ENCODE peak calls at places on chromosomes 2 and 18, in five cellular contexts. One of them, this sample, is unnamed.

GRCh38 chr2:19146867-19147266 is 211.6 kb downstream of the OSR1 start:
- DNase-seq in RWPE1: no peak
- DNase-seq in ovary: no peak
- DNase-seq in HFFc6: no peak
- DNase-seq in Panc1: no peak
- DNase-seq in this sample: no peak

GRCh38 chr2:96564563-96564962 is 28.0 kb downstream of the ARID5A start:
- DNase-seq in RWPE1: no peak
- DNase-seq in HFFc6: no peak
- DNase-seq in Panc1: no peak
- DNase-seq in ovary: no peak
- DNase-seq in this sample: no peak

GRCh38 chr2:176154853-176155252 is 2.3 kb upstream of the HOXD3 start:
- DNase-seq in ovary: no peak
- DNase-seq in RWPE1: no peak
- DNase-seq in Panc1: no peak
- DNase-seq in HFFc6: no peak
- DNase-seq in this sample: no peak

GRCh38 chr2:142188562-142188961 is 57.7 kb upstream of the LRP1B start:
- DNase-seq in ovary: no peak
- DNase-seq in HFFc6: no peak
- DNase-seq in Panc1: no peak
- DNase-seq in RWPE1: no peak
- DNase-seq in this sample: no peak

GRCh38 chr18:31217038-31217437 is 54.4 kb upstream of the DSC1 start:
- DNase-seq in Panc1: no peak
- DNase-seq in ovary: no peak
- DNase-seq in HFFc6: no peak
- DNase-seq in RWPE1: no peak
- DNase-seq in this sample: no peak

GRCh38 chr2:84278386-84278785 is 180.7 kb downstream of the SUCLG1 start:
- DNase-seq in RWPE1: no peak
- DNase-seq in Panc1: no peak
- DNase-seq in ovary: no peak
- DNase-seq in HFFc6: no peak
- DNase-seq in this sample: no peak

GRCh38 chr2:74418312-74418711 is 3.1 kb downstream of the C2orf81 start:
- DNase-seq in Panc1: no peak
- DNase-seq in ovary: no peak
- DNase-seq in HFFc6: no peak
- DNase-seq in RWPE1: no peak
- DNase-seq in this sample: no peak

GRCh38 chr18:54737986-54738385 is 90.3 kb upstream of the RAB27B start:
- DNase-seq in Panc1: no peak
- DNase-seq in HFFc6: peak; percentile 57
- DNase-seq in RWPE1: peak; percentile 53
- DNase-seq in ovary: no peak
- DNase-seq in this sample: no peak

GRCh38 chr18:79609021-79609461 is 70.6 kb upstream of the CTDP1 start:
- DNase-seq in HFFc6: no peak
- DNase-seq in Panc1: no peak
- DNase-seq in RWPE1: no peak
- DNase-seq in ovary: no peak
- DNase-seq in this sample: no peak

GRCh38 chr2:65550246-65550645 is 117.8 kb upstream of the SPRED2 start:
- DNase-seq in ovary: no peak
- DNase-seq in RWPE1: no peak
- DNase-seq in Panc1: no peak
- DNase-seq in HFFc6: no peak
- DNase-seq in this sample: no peak

GRCh38 chr2:36819090-36819711 is 122.7 kb downstream of the VIT start:
- DNase-seq in RWPE1: no peak
- DNase-seq in HFFc6: no peak
- DNase-seq in ovary: no peak
- DNase-seq in Panc1: no peak
- DNase-seq in this sample: no peak

GRCh38 chr2:207353836-207354235 is 175.9 kb upstream of the CREB1 start:
- DNase-seq in HFFc6: no peak
- DNase-seq in Panc1: no peak
- DNase-seq in RWPE1: no peak
- DNase-seq in ovary: no peak
- DNase-seq in this sample: no peak

GRCh38 chr2:172516299-172516698 is 39.6 kb upstream of the PDK1 start:
- DNase-seq in HFFc6: peak; percentile 77
- DNase-seq in RWPE1: no peak
- DNase-seq in Panc1: no peak
- DNase-seq in ovary: no peak
- DNase-seq in this sample: no peak

GRCh38 chr2:38704664-38705063 is 38.8 kb downstream of the GALM start:
- DNase-seq in RWPE1: no peak
- DNase-seq in Panc1: no peak
- DNase-seq in ovary: no peak
- DNase-seq in HFFc6: no peak
- DNase-seq in this sample: no peak

GRCh38 chr2:53450885-53451284 is 316.7 kb upstream of the CHAC2 start:
- DNase-seq in ovary: no peak
- DNase-seq in HFFc6: no peak
- DNase-seq in RWPE1: no peak
- DNase-seq in Panc1: no peak
- DNase-seq in this sample: no peak

GRCh38 chr18:48752478-48752877 is 198.3 kb downstream of the SMAD7 start:
- DNase-seq in RWPE1: no peak
- DNase-seq in Panc1: no peak
- DNase-seq in ovary: no peak
- DNase-seq in HFFc6: no peak
- DNase-seq in this sample: no peak

GRCh38 chr2:54673501-54673998 is 49.9 kb upstream of the EML6 start:
- DNase-seq in Panc1: no peak
- DNase-seq in RWPE1: peak; percentile 62
- DNase-seq in HFFc6: no peak
- DNase-seq in ovary: peak; percentile 89
- DNase-seq in this sample: peak; percentile 39

GRCh38 chr2:23423062-23423872 is 38.3 kb downstream of the KLHL29 start:
- DNase-seq in ovary: no peak
- DNase-seq in RWPE1: no peak
- DNase-seq in HFFc6: no peak
- DNase-seq in Panc1: no peak
- DNase-seq in this sample: no peak

GRCh38 chr2:48228345-48228684 is 301.6 kb upstream of the STON1 start:
- DNase-seq in HFFc6: no peak
- DNase-seq in Panc1: no peak
- DNase-seq in ovary: no peak
- DNase-seq in RWPE1: no peak
- DNase-seq in this sample: no peak

GRCh38 chr2:233247744-233248143 is 3.7 kb upstream of the ATG16L1 start:
- DNase-seq in Panc1: peak; percentile 86
- DNase-seq in RWPE1: peak; percentile 95
- DNase-seq in ovary: no peak
- DNase-seq in HFFc6: peak; percentile 58
- DNase-seq in this sample: no peak

GRCh38 chr2:129935118-129935517 is 44.3 kb upstream of the RAB6C start:
- DNase-seq in RWPE1: peak; percentile 20
- DNase-seq in HFFc6: peak; percentile 20
- DNase-seq in ovary: no peak
- DNase-seq in Panc1: no peak
- DNase-seq in this sample: no peak

GRCh38 chr18:10036479-10036878 is 122.7 kb downstream of the VAPA start:
- DNase-seq in RWPE1: no peak
- DNase-seq in HFFc6: no peak
- DNase-seq in ovary: no peak
- DNase-seq in Panc1: no peak
- DNase-seq in this sample: no peak

GRCh38 chr2:37549598-37549997 is 121.8 kb downstream of the CDC42EP3 start:
- DNase-seq in Panc1: no peak
- DNase-seq in RWPE1: no peak
- DNase-seq in HFFc6: no peak
- DNase-seq in ovary: no peak
- DNase-seq in this sample: peak; percentile 29

GRCh38 chr18:11850821-11851155 is 425 bp upstream of the CHMP1B start:
- DNase-seq in HFFc6: peak; percentile 83
- DNase-seq in ovary: no peak
- DNase-seq in RWPE1: peak; percentile 26
- DNase-seq in Panc1: no peak
- DNase-seq in this sample: no peak

GRCh38 chr18:58632557-58632956 is 3.7 kb upstream of the ALPK2 start:
- DNase-seq in ovary: no peak
- DNase-seq in HFFc6: no peak
- DNase-seq in Panc1: no peak
- DNase-seq in RWPE1: no peak
- DNase-seq in this sample: no peak

GRCh38 chr18:60826346-60826745 is 453.8 kb upstream of the MC4R start:
- DNase-seq in Panc1: no peak
- DNase-seq in ovary: no peak
- DNase-seq in HFFc6: no peak
- DNase-seq in RWPE1: no peak
- DNase-seq in this sample: no peak
- TF ChIP-seq CTCF in Panc1: no peak
- TF ChIP-seq CTCF in ovary: no peak
- TF ChIP-seq CTCF in HFFc6: no peak
- TF ChIP-seq CTCF in RWPE1: no peak
- TF ChIP-seq CTCF in this sample: no peak

DNA sequence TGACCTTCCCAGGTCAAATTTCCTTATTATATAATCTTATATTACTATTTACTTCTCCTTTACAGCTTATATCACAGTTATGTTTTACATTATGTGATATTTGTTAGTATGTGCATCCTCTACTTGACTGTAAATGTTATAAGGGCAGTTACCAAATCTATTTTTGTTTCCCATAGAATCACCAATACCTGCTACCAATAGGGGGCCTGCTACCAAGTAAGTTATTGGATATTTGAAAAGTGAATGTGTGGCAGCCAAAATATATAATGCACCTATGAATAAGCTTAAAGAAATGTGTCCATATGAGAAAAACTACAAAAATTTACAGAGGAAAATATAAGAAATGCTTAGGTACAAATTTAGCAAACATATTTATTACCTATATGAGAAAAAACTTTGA is 23.9 kb upstream of the CTAGE1 start:
- DNase-seq in RWPE1: no peak
- DNase-seq in Panc1: no peak
- DNase-seq in ovary: no peak
- DNase-seq in HFFc6: no peak
- DNase-seq in this sample: no peak
- TF ChIP-seq CTCF in RWPE1: no peak
- TF ChIP-seq CTCF in Panc1: no peak
- TF ChIP-seq CTCF in ovary: no peak
- TF ChIP-seq CTCF in HFFc6: peak; percentile 52
- TF ChIP-seq CTCF in this sample: no peak

GRCh38 chr2:88627055-88627855 is at the start of gene EIF2AK3:
- DNase-seq in Panc1: peak; percentile 100
- DNase-seq in ovary: peak; percentile 99
- DNase-seq in RWPE1: peak; percentile 100
- DNase-seq in HFFc6: peak; percentile 100
- DNase-seq in this sample: peak; percentile 96
- TF ChIP-seq CTCF in Panc1: no peak
- TF ChIP-seq CTCF in ovary: peak; percentile 51
- TF ChIP-seq CTCF in RWPE1: no peak
- TF ChIP-seq CTCF in HFFc6: peak; percentile 45
- TF ChIP-seq CTCF in this sample: no peak

DNA sequence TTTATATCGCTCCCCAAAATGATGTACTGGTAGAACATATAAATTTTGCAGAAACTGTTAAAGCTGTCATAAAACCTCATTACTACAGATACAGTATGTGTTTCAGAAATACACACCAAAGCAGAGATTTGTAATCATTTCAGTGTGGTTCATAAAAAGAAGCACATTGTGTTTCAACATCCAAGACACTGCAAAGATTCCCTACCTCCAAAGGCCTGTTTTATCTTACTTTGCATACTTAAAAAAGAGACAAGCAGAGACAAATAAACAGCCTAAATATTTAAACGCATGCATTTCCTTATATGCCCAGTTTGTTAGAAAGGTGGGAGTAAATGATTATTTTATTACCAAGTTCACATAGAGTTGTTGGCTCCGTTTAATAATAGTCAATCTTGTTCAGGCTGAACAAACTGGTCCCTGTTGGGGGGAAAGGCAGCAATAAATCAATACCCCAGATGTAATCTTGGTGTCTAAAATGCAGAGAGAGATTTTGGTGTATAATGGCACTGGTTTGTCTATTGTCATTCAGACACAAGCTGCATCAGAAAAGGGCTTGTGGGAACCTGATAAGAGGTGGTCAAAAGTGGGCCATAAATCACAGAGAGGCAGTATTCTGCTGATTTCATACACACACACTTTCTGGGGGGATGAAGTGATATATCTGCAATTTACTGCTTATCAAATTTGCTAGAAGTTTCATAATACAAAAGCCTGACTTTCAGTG is 321.4 kb upstream of the ETAA1 start:
- DNase-seq in ovary: no peak
- DNase-seq in HFFc6: no peak
- DNase-seq in RWPE1: no peak
- DNase-seq in Panc1: no peak
- DNase-seq in this sample: no peak
- TF ChIP-seq CTCF in ovary: no peak
- TF ChIP-seq CTCF in HFFc6: no peak
- TF ChIP-seq CTCF in RWPE1: no peak
- TF ChIP-seq CTCF in Panc1: no peak
- TF ChIP-seq CTCF in this sample: no peak

DNA sequence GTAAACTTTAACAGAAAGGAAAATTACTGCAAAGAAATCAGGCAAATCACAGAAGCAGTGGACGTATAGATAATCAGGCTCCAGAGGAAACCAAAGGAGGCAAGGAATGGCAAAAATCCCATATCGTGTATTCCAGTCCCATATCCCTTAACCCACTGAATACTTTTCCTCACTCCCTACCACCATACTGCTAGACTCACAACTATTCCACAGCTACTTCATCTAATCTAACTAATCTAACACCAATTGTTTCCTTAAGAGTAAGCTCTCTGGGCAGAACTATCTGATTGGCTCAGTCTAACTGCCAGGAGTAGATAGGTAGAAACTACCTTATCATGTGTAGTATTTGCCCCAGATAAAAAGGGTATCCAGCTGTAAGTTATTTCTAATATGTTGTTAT is 16.3 kb downstream of the WDPCP start:
- DNase-seq in HFFc6: no peak
- DNase-seq in ovary: no peak
- DNase-seq in Panc1: no peak
- DNase-seq in RWPE1: no peak
- DNase-seq in this sample: no peak
- TF ChIP-seq CTCF in HFFc6: no peak
- TF ChIP-seq CTCF in ovary: no peak
- TF ChIP-seq CTCF in Panc1: no peak
- TF ChIP-seq CTCF in RWPE1: no peak
- TF ChIP-seq CTCF in this sample: no peak

DNA sequence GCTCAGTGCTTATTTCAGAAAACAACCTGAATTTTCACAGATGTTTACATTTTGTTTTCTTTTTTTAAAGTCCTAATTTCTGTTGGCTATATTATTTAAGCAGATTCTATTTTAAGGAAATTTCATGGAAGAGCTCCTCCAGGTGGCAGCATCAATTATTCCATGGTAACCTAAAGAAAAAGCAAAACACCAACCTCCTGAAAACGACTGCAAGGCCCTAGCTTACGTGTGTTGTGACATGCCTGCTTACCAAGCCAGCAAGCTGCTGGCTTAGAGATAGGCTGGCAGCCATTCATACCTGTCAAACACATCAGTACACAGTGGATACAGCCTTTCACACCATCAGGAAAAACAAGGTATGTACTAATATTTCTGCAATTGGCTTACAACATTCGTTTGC is 64.9 kb downstream of the LPIN2 start:
- DNase-seq in HFFc6: peak; percentile 28
- DNase-seq in RWPE1: peak; percentile 53
- DNase-seq in Panc1: no peak
- DNase-seq in ovary: no peak
- DNase-seq in this sample: no peak
- TF ChIP-seq CTCF in HFFc6: peak; percentile 75
- TF ChIP-seq CTCF in RWPE1: peak; percentile 55
- TF ChIP-seq CTCF in Panc1: peak; percentile 67
- TF ChIP-seq CTCF in ovary: peak; percentile 17
- TF ChIP-seq CTCF in this sample: no peak

This sample was measured in GM20000.